ENCODE peak calls at places on chromosomes 16 and 17, in eight cellular contexts. One of them, this sample, is unnamed.

GRCh38 chr17:14784997-14785696 is 480.0 kb downstream of the PMP22 start:
- DNase-seq in GM23338: peak
- DNase-seq in esophagus muscularis mucosa: no peak
- DNase-seq in HCT116: no peak
- DNase-seq in GM12891: no peak
- DNase-seq in breast epithelium: no peak
- DNase-seq in spleen: peak
- DNase-seq in H1: no peak
- DNase-seq in this sample: no peak

GRCh38 chr17:58381124-58381838 is 29.3 kb upstream of the SUPT4H1 start:
- DNase-seq in GM23338: no peak
- DNase-seq in esophagus muscularis mucosa: no peak
- DNase-seq in HCT116: no peak
- DNase-seq in GM12891: no peak
- DNase-seq in breast epithelium: no peak
- DNase-seq in spleen: no peak
- DNase-seq in H1: no peak
- DNase-seq in this sample: peak

GRCh38 chr17:15431766-15432165 is 35.7 kb downstream of the CDRT4 start:
- DNase-seq in GM23338: no peak
- DNase-seq in esophagus muscularis mucosa: no peak
- DNase-seq in HCT116: no peak
- DNase-seq in GM12891: no peak
- DNase-seq in breast epithelium: no peak
- DNase-seq in spleen: no peak
- DNase-seq in H1: no peak
- DNase-seq in this sample: no peak

GRCh38 chr17:68709461-68709860 is 108.3 kb upstream of the FAM20A start:
- DNase-seq in GM23338: no peak
- DNase-seq in esophagus muscularis mucosa: no peak
- DNase-seq in HCT116: no peak
- DNase-seq in GM12891: no peak
- DNase-seq in breast epithelium: no peak
- DNase-seq in spleen: no peak
- DNase-seq in H1: no peak
- DNase-seq in this sample: no peak

GRCh38 chr17:79305831-79306687 is 231.4 kb downstream of the ENGASE start:
- DNase-seq in GM23338: no peak
- DNase-seq in esophagus muscularis mucosa: no peak
- DNase-seq in HCT116: no peak
- DNase-seq in GM12891: no peak
- DNase-seq in breast epithelium: no peak
- DNase-seq in spleen: peak
- DNase-seq in H1: no peak
- DNase-seq in this sample: peak

GRCh38 chr17:77391668-77392375 is 251.1 kb downstream of the SEC14L1 start:
- DNase-seq in GM23338: peak
- DNase-seq in esophagus muscularis mucosa: no peak
- DNase-seq in HCT116: no peak
- DNase-seq in GM12891: no peak
- DNase-seq in breast epithelium: peak
- DNase-seq in spleen: no peak
- DNase-seq in H1: peak
- DNase-seq in this sample: no peak

GRCh38 chr17:20184191-20184590 is 175.0 kb downstream of the SPECC1 start:
- DNase-seq in GM23338: no peak
- DNase-seq in esophagus muscularis mucosa: no peak
- DNase-seq in HCT116: no peak
- DNase-seq in GM12891: no peak
- DNase-seq in breast epithelium: no peak
- DNase-seq in spleen: no peak
- DNase-seq in H1: no peak
- DNase-seq in this sample: no peak

GRCh38 chr16:55189975-55190636 is 133.9 kb upstream of the IRX6 start:
- DNase-seq in GM23338: peak
- DNase-seq in esophagus muscularis mucosa: no peak
- DNase-seq in HCT116: no peak
- DNase-seq in GM12891: no peak
- DNase-seq in breast epithelium: no peak
- DNase-seq in spleen: no peak
- DNase-seq in H1: peak
- DNase-seq in this sample: no peak

GRCh38 chr16:9015489-9015888 is 51.8 kb upstream of the USP7 start:
- DNase-seq in GM23338: no peak
- DNase-seq in esophagus muscularis mucosa: no peak
- DNase-seq in HCT116: no peak
- DNase-seq in GM12891: no peak
- DNase-seq in breast epithelium: no peak
- DNase-seq in spleen: no peak
- DNase-seq in H1: no peak
- DNase-seq in this sample: no peak

GRCh38 chr16:2471016-2471652 is at the start of gene NTN3:
- DNase-seq in GM23338: peak
- DNase-seq in esophagus muscularis mucosa: no peak
- DNase-seq in HCT116: no peak
- DNase-seq in GM12891: no peak
- DNase-seq in breast epithelium: no peak
- DNase-seq in spleen: no peak
- DNase-seq in H1: no peak
- DNase-seq in this sample: no peak

GRCh38 chr16:50771366-50771765 is 29.5 kb downstream of the CYLD start:
- DNase-seq in GM23338: no peak
- DNase-seq in esophagus muscularis mucosa: no peak
- DNase-seq in HCT116: no peak
- DNase-seq in GM12891: no peak
- DNase-seq in breast epithelium: no peak
- DNase-seq in spleen: no peak
- DNase-seq in H1: no peak
- DNase-seq in this sample: no peak

GRCh38 chr17:28688481-28688880 is 23.2 kb downstream of the PROCA1 start:
- DNase-seq in GM23338: no peak
- DNase-seq in esophagus muscularis mucosa: no peak
- DNase-seq in HCT116: no peak
- DNase-seq in GM12891: no peak
- DNase-seq in breast epithelium: no peak
- DNase-seq in spleen: no peak
- DNase-seq in H1: no peak
- DNase-seq in this sample: no peak

GRCh38 chr16:68074850-68075249 is 10.3 kb upstream of the NFATC3 start:
- DNase-seq in GM23338: no peak
- DNase-seq in esophagus muscularis mucosa: peak
- DNase-seq in HCT116: no peak
- DNase-seq in GM12891: peak
- DNase-seq in breast epithelium: no peak
- DNase-seq in spleen: peak
- DNase-seq in H1: no peak
- DNase-seq in this sample: peak

GRCh38 chr16:85401917-85402766 is 211.0 kb upstream of the GSE1 start:
- DNase-seq in GM23338: no peak
- DNase-seq in esophagus muscularis mucosa: no peak
- DNase-seq in HCT116: no peak
- DNase-seq in GM12891: no peak
- DNase-seq in breast epithelium: no peak
- DNase-seq in spleen: peak
- DNase-seq in H1: no peak
- DNase-seq in this sample: no peak

GRCh38 chr16:22764662-22765302 is 49.2 kb upstream of the HS3ST2 start:
- DNase-seq in GM23338: no peak
- DNase-seq in esophagus muscularis mucosa: peak
- DNase-seq in HCT116: no peak
- DNase-seq in GM12891: no peak
- DNase-seq in breast epithelium: no peak
- DNase-seq in spleen: no peak
- DNase-seq in H1: no peak
- DNase-seq in this sample: no peak

GRCh38 chr16:11781773-11782172 is 15.3 kb downstream of the ZC3H7A start:
- DNase-seq in GM23338: no peak
- DNase-seq in esophagus muscularis mucosa: no peak
- DNase-seq in HCT116: no peak
- DNase-seq in GM12891: no peak
- DNase-seq in breast epithelium: no peak
- DNase-seq in spleen: no peak
- DNase-seq in H1: no peak
- DNase-seq in this sample: no peak

GRCh38 chr17:4327638-4328037 is 38.8 kb downstream of the UBE2G1 start:
- DNase-seq in GM23338: no peak
- DNase-seq in esophagus muscularis mucosa: no peak
- DNase-seq in HCT116: peak
- DNase-seq in GM12891: no peak
- DNase-seq in breast epithelium: no peak
- DNase-seq in spleen: no peak
- DNase-seq in H1: no peak
- DNase-seq in this sample: no peak

GRCh38 chr16:1941924-1942809 is 832 bp downstream of the MSRB1 start:
- DNase-seq in GM23338: no peak
- DNase-seq in esophagus muscularis mucosa: no peak
- DNase-seq in HCT116: no peak
- DNase-seq in GM12891: no peak
- DNase-seq in breast epithelium: no peak
- DNase-seq in spleen: peak
- DNase-seq in H1: no peak
- DNase-seq in this sample: no peak

GRCh38 chr17:49285716-49286115 is 55.1 kb upstream of the PHOSPHO1 start:
- DNase-seq in GM23338: no peak
- DNase-seq in esophagus muscularis mucosa: no peak
- DNase-seq in HCT116: no peak
- DNase-seq in GM12891: no peak
- DNase-seq in breast epithelium: no peak
- DNase-seq in spleen: no peak
- DNase-seq in H1: no peak
- DNase-seq in this sample: no peak

GRCh38 chr16:89314357-89314756 is 96.9 kb downstream of the ZNF778 start:
- DNase-seq in GM23338: no peak
- DNase-seq in esophagus muscularis mucosa: no peak
- DNase-seq in HCT116: no peak
- DNase-seq in GM12891: no peak
- DNase-seq in breast epithelium: no peak
- DNase-seq in spleen: no peak
- DNase-seq in H1: no peak
- DNase-seq in this sample: no peak

GRCh38 chr16:52526830-52527229 is 20.1 kb downstream of the TOX3 start:
- DNase-seq in GM23338: no peak
- DNase-seq in esophagus muscularis mucosa: no peak
- DNase-seq in HCT116: no peak
- DNase-seq in GM12891: no peak
- DNase-seq in breast epithelium: no peak
- DNase-seq in spleen: no peak
- DNase-seq in H1: no peak
- DNase-seq in this sample: no peak

GRCh38 chr16:8572919-8573724 is 17.2 kb downstream of the TMEM114 start:
- DNase-seq in GM23338: peak
- DNase-seq in esophagus muscularis mucosa: no peak
- DNase-seq in HCT116: peak
- DNase-seq in GM12891: no peak
- DNase-seq in breast epithelium: no peak
- DNase-seq in spleen: no peak
- DNase-seq in H1: no peak
- DNase-seq in this sample: no peak

GRCh38 chr16:86529160-86529559 is 18.8 kb downstream of the FOXF1 start:
- DNase-seq in GM23338: no peak
- DNase-seq in esophagus muscularis mucosa: no peak
- DNase-seq in HCT116: no peak
- DNase-seq in GM12891: no peak
- DNase-seq in breast epithelium: no peak
- DNase-seq in spleen: no peak
- DNase-seq in H1: no peak
- DNase-seq in this sample: no peak

GRCh38 chr17:82383411-82383810 is 11.8 kb downstream of the UTS2R start:
- DNase-seq in GM23338: no peak
- DNase-seq in esophagus muscularis mucosa: no peak
- DNase-seq in HCT116: no peak
- DNase-seq in GM12891: no peak
- DNase-seq in breast epithelium: no peak
- DNase-seq in spleen: no peak
- DNase-seq in H1: no peak
- DNase-seq in this sample: no peak
- TF ChIP-seq POLR2AphosphoS5 in GM23338: no peak
- TF ChIP-seq POLR2AphosphoS5 in esophagus muscularis mucosa: no peak
- TF ChIP-seq POLR2AphosphoS5 in HCT116: no peak
- TF ChIP-seq POLR2AphosphoS5 in GM12891: no peak
- TF ChIP-seq POLR2AphosphoS5 in breast epithelium: no peak
- TF ChIP-seq POLR2AphosphoS5 in spleen: no peak
- TF ChIP-seq POLR2AphosphoS5 in H1: no peak
- TF ChIP-seq POLR2AphosphoS5 in this sample: no peak

GRCh38 chr17:66450857-66451158 is 148.4 kb downstream of the PRKCA start:
- DNase-seq in GM23338: no peak
- DNase-seq in esophagus muscularis mucosa: no peak
- DNase-seq in HCT116: no peak
- DNase-seq in GM12891: no peak
- DNase-seq in breast epithelium: no peak
- DNase-seq in spleen: no peak
- DNase-seq in H1: no peak
- DNase-seq in this sample: no peak

GRCh38 chr17:66450008-66450856 is 147.8 kb downstream of the PRKCA start:
- DNase-seq in GM23338: peak
- DNase-seq in esophagus muscularis mucosa: no peak
- DNase-seq in HCT116: no peak
- DNase-seq in GM12891: no peak
- DNase-seq in breast epithelium: no peak
- DNase-seq in spleen: no peak
- DNase-seq in H1: no peak
- DNase-seq in this sample: no peak

GRCh38 chr17:66448008-66448644 is 145.7 kb downstream of the PRKCA start:
- DNase-seq in GM23338: no peak
- DNase-seq in esophagus muscularis mucosa: no peak
- DNase-seq in HCT116: no peak
- DNase-seq in GM12891: no peak
- DNase-seq in breast epithelium: no peak
- DNase-seq in spleen: no peak
- DNase-seq in H1: no peak
- DNase-seq in this sample: no peak

GRCh38 chr17:66451188-66452149 is 149.1 kb downstream of the PRKCA start:
- DNase-seq in GM23338: peak
- DNase-seq in esophagus muscularis mucosa: no peak
- DNase-seq in HCT116: no peak
- DNase-seq in GM12891: no peak
- DNase-seq in breast epithelium: no peak
- DNase-seq in spleen: no peak
- DNase-seq in H1: no peak
- DNase-seq in this sample: peak

GRCh38 chr17:66449418-66449977 is 147.1 kb downstream of the PRKCA start:
- DNase-seq in GM23338: peak
- DNase-seq in esophagus muscularis mucosa: no peak
- DNase-seq in HCT116: no peak
- DNase-seq in GM12891: no peak
- DNase-seq in breast epithelium: no peak
- DNase-seq in spleen: no peak
- DNase-seq in H1: no peak
- DNase-seq in this sample: no peak
- TF ChIP-seq POLR2AphosphoS5 in GM23338: no peak
- TF ChIP-seq POLR2AphosphoS5 in esophagus muscularis mucosa: no peak
- TF ChIP-seq POLR2AphosphoS5 in HCT116: no peak
- TF ChIP-seq POLR2AphosphoS5 in GM12891: no peak
- TF ChIP-seq POLR2AphosphoS5 in breast epithelium: no peak
- TF ChIP-seq POLR2AphosphoS5 in spleen: no peak
- TF ChIP-seq POLR2AphosphoS5 in H1: no peak
- TF ChIP-seq POLR2AphosphoS5 in this sample: no peak

GRCh38 chr16:48536600-48537200 is 73.3 kb downstream of the N4BP1 start:
- DNase-seq in GM23338: no peak
- DNase-seq in esophagus muscularis mucosa: no peak
- DNase-seq in HCT116: no peak
- DNase-seq in GM12891: no peak
- DNase-seq in breast epithelium: no peak
- DNase-seq in spleen: no peak
- DNase-seq in H1: no peak
- DNase-seq in this sample: no peak
- TF ChIP-seq POLR2AphosphoS5 in GM23338: no peak
- TF ChIP-seq POLR2AphosphoS5 in esophagus muscularis mucosa: no peak
- TF ChIP-seq POLR2AphosphoS5 in HCT116: no peak
- TF ChIP-seq POLR2AphosphoS5 in GM12891: no peak
- TF ChIP-seq POLR2AphosphoS5 in breast epithelium: no peak
- TF ChIP-seq POLR2AphosphoS5 in spleen: no peak
- TF ChIP-seq POLR2AphosphoS5 in H1: no peak
- TF ChIP-seq POLR2AphosphoS5 in this sample: no peak

GRCh38 chr16:56950455-56950854 is 11.3 kb upstream of the CETP start:
- DNase-seq in GM23338: no peak
- DNase-seq in esophagus muscularis mucosa: no peak
- DNase-seq in HCT116: no peak
- DNase-seq in GM12891: no peak
- DNase-seq in breast epithelium: no peak
- DNase-seq in spleen: peak
- DNase-seq in H1: no peak
- DNase-seq in this sample: no peak
- TF ChIP-seq POLR2AphosphoS5 in GM23338: no peak
- TF ChIP-seq POLR2AphosphoS5 in esophagus muscularis mucosa: no peak
- TF ChIP-seq POLR2AphosphoS5 in HCT116: no peak
- TF ChIP-seq POLR2AphosphoS5 in GM12891: no peak
- TF ChIP-seq POLR2AphosphoS5 in breast epithelium: no peak
- TF ChIP-seq POLR2AphosphoS5 in spleen: no peak
- TF ChIP-seq POLR2AphosphoS5 in H1: no peak
- TF ChIP-seq POLR2AphosphoS5 in this sample: no peak

This sample was measured in stomach.